ENCODE peak calls at places on chromosome 18, in four cellular contexts. P, T, K and I are unnamed samples. For H3K36me3, the result is how much of the 10 kb centered on the place peaks cover.

GRCh38 chr18:10851824-10852225 is 297.5 kb downstream of the PIEZO2 start:
- DNase-seq in P (no peak), T (no peak), K (no peak), I (no peak)

GRCh38 chr18:36066001-36066400 is 1.4 kb downstream of the RPRD1A start:
- DNase-seq in P (no peak), T (no peak), K (no peak), I (no peak)

GRCh38 chr18:23710068-23710527 is 20.8 kb downstream of the LAMA3 start:
- DNase-seq in P (no peak), T (no peak), K (no peak), I (no peak)

GRCh38 chr18:46471809-46472498 is 185.1 kb downstream of the LOXHD1 start:
- DNase-seq in P (no peak), T (no peak), K (no peak), I (no peak)

GRCh38 chr18:77206676-77207370 is 42.8 kb upstream of the GALR1 start:
- DNase-seq in P (no peak), T (peak), K (no peak), I (peak)

GRCh38 chr18:45998244-45998643 is 31.1 kb upstream of the EPG5 start:
- DNase-seq in P (no peak), T (no peak), K (no peak), I (no peak)

GRCh38 chr18:9081940-9082339 is 20.6 kb upstream of the NDUFV2 start:
- DNase-seq in P (no peak), T (no peak), K (no peak), I (no peak)

GRCh38 chr18:29309352-29309751 is 1132.4 kb upstream of the CDH2 start:
- DNase-seq in P (no peak), T (no peak), K (no peak), I (no peak)

GRCh38 chr18:54444309-54444914 is 86.7 kb downstream of the C18orf54 start:
- DNase-seq in P (no peak), T (peak), K (peak), I (peak)

GRCh38 chr18:10234912-10235439 is 219.5 kb upstream of the APCDD1 start:
- DNase-seq in P (no peak), T (no peak), K (no peak), I (no peak)

GRCh38 chr18:31046916-31047315 is 4.4 kb upstream of the DSC3 start:
- DNase-seq in P (no peak), T (no peak), K (no peak), I (no peak)

GRCh38 chr18:26943906-26944305 is 78.4 kb upstream of the AQP4 start:
- DNase-seq in P (no peak), T (no peak), K (no peak), I (no peak)

GRCh38 chr18:32326450-32327309 is 136.8 kb downstream of the MEP1B start:
- DNase-seq in P (no peak), T (no peak), K (no peak), I (no peak)

GRCh38 chr18:35189510-35189909 is 51.3 kb upstream of the ZNF397 start:
- DNase-seq in P (no peak), T (no peak), K (no peak), I (no peak)

GRCh38 chr18:47893047-47893446 is 37.4 kb downstream of the SMAD2 start:
- DNase-seq in P (no peak), T (no peak), K (no peak), I (no peak)

GRCh38 chr18:58195278-58195721 is 151.3 kb downstream of the NEDD4L start:
- DNase-seq in P (peak), T (no peak), K (peak), I (peak)

GRCh38 chr18:73249030-73249429 is 381.2 kb upstream of the NETO1 start:
- DNase-seq in P (no peak), T (no peak), K (no peak), I (no peak)

GRCh38 chr18:32771169-32771751 is 1.6 kb downstream of the KLHL14 start:
- DNase-seq in P (peak), T (no peak), K (no peak), I (peak)

GRCh38 chr18:13147146-13147545 is 71.4 kb upstream of the LDLRAD4 start:
- DNase-seq in P (no peak), T (no peak), K (no peak), I (no peak)

GRCh38 chr18:50182516-50182915 is 12.4 kb downstream of the MYO5B start:
- DNase-seq in P (no peak), T (no peak), K (no peak), I (no peak)

GRCh38 chr18:37578886-37579513 is 13.4 kb upstream of the CELF4 start:
- DNase-seq in P (no peak), T (no peak), K (peak), I (no peak)

GRCh38 chr18:67305466-67305865 is 211.1 kb downstream of the DSEL start:
- DNase-seq in P (no peak), T (no peak), K (no peak), I (no peak)

GRCh38 chr18:36185157-36185556 is 2.1 kb upstream of the MOCOS start:
- DNase-seq in P (no peak), T (no peak), K (no peak), I (no peak)

GRCh38 chr18:39752351-39752750 is 2186.8 kb upstream of the CELF4 start:
- DNase-seq in P (no peak), T (no peak), K (no peak), I (no peak)

GRCh38 chr18:45850021-45850420 is 24.5 kb downstream of the SIGLEC15 start:
- DNase-seq in P (no peak), T (no peak), K (no peak), I (no peak)

GRCh38 chr18:72878561-72878960 is 10.8 kb upstream of the NETO1 start:
- DNase-seq in P (no peak), T (no peak), K (no peak), I (no peak)

GRCh38 chr18:57447154-57447621 is 12.0 kb downstream of the ONECUT2 start:
- DNase-seq in P (no peak), T (no peak), K (no peak), I (no peak)

GRCh38 chr18:41490861-41491260 is 464.2 kb upstream of the PIK3C3 start:
- DNase-seq in P (no peak), T (no peak), K (no peak), I (no peak)

GRCh38 chr18:24398515-24398914 is 891 bp upstream of the OSBPL1A start:
- DNase-seq in P (no peak), T (no peak), K (no peak), I (peak)

GRCh38 chr18:27120246-27120645 is 64.9 kb downstream of the CHST9 start:
- DNase-seq in P (no peak), T (no peak), K (no peak), I (no peak)

GRCh38 chr18:36411745-36412168 is 114.2 kb downstream of the FHOD3 start:
- DNase-seq in P (no peak), T (no peak), K (no peak), I (peak)

GRCh38 chr18:35983818-35984217 is 11.3 kb downstream of the RMP24 start:
- DNase-seq in P (no peak), T (no peak), K (no peak), I (no peak)

GRCh38 chr18:76404345-76404831 is 90.7 kb downstream of the ZNF516 start:
- DNase-seq in P (no peak), T (no peak), K (no peak), I (no peak)

GRCh38 chr18:36912887-36913286 is 84.0 kb downstream of the KIAA1328 start:
- DNase-seq in P (no peak), T (no peak), K (no peak), I (no peak)

GRCh38 chr18:31489311-31489710 is 8.7 kb upstream of the DSG2 start:
- DNase-seq in P (no peak), T (no peak), K (no peak), I (no peak)

GRCh38 chr18:51666717-51667320 is 469.3 kb upstream of the MEX3C start:
- DNase-seq in P (no peak), T (peak), K (no peak), I (no peak)

GRCh38 chr18:61850756-61851155 is 42.1 kb downstream of the RNF152 start:
- DNase-seq in P (no peak), T (no peak), K (no peak), I (no peak)

GRCh38 chr18:61851279-61851678 is 41.5 kb downstream of the RNF152 start:
- DNase-seq in P (no peak), T (no peak), K (no peak), I (no peak)

GRCh38 chr18:61854578-61854977 is 38.2 kb downstream of the RNF152 start:
- DNase-seq in P (no peak), T (no peak), K (no peak), I (no peak)

GRCh38 chr18:61852496-61852895 is 40.3 kb downstream of the RNF152 start:
- DNase-seq in P (no peak), T (no peak), K (no peak), I (no peak)

DNA sequence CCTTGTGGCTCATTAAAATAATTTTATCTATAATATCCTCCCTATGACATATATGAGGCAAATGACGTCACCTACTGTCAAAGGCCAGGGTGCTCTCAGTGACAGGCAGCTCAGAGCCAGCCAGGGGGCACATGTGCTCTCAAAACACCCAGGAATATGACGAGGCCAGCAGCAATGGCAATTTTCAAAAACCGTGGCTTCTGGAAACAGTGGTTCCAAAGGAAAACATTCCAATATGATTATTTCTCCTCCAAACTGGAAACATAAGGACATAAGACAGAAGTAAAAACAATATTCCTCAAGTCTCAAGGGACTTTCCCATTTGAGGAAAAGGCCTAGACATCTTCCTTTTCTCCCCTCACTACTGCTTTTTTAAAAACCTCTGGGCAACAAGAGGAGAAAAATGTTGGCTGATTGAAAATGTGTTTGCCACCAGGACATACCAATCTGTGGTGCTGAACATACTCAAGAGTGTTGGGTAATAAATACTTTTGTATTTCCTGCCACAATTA is 40.8 kb downstream of the RNF152 start:
- DNase-seq in P (no peak), T (no peak), K (no peak), I (no peak)
- TF ChIP-seq CTCF in P (no peak), T (no peak), K (no peak), I (no peak)

DNA sequence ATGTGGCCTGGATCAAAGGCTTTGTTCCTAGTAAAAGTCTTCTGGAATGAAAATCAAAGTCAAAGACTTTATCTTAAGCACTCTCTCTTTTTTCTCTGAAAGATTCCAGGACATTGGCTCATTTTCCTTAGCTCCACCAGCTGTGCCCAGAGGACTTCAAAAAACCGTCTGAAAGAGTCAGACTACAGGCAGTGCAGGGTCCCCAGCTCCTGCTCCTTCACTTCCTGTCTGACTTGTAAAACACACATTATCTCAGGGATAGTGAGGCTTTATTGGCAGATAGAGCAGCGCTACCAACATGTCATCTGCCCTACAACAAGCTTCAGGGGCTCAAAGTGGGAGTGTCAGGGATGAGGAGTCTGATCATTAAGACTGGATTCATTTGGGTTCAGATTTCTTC is 148.1 kb downstream of the ESCO1 start:
- DNase-seq in P (no peak), T (no peak), K (no peak), I (no peak)
- H3K36me3 ChIP-seq in P (under half), T (under half), K (under half), I (under half)

DNA sequence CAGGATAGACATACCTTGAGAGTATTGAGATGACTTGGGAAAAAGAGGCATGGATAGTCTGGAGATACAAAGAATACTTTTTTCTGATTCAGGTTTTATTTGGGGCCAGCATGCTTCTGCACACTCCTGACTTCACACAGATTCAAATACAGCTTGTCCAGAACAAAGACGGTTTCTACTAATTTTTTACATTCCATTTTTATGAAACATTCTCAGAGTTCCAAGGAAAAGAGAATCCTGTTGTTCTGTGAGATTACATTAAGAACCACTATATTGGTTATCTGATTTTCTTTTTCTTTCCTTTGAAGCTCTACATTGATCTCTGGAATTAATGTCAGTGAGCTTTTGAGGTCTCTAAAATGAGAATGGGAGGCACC is 41.0 kb downstream of the PTPRM start:
- DNase-seq in P (no peak), T (no peak), K (no peak), I (no peak)
- H3K4me3 ChIP-seq in P (no peak), T (peak), K (no peak), I (no peak)

DNA sequence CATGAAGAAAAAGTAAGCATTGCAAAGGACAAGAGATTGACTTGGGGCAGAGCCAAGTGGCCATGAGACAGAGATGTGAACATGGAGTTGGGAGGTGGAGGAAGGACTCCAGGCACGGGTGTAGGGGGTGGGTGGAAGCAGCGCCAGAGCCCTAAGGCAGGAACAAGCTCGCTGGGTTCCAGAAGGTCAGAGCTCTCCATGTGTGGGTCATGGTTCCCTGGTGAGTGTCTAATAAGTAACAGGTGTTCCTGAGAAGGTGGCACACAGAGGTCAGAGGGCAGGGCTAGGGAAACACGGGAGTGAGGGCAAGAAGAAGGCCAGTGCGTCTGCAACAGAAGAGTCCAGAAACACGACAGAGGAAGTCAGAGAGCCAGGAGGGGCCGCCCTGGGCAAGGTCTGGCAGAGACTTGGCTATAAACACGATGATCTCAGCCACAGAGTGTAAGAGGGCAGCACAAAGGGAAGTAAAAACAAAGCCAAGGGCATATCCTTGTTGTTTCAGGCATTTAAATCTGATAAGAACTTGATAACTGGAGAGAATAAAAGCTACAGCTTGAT is 260.8 kb downstream of the TGIF1 start:
- DNase-seq in P (peak), T (peak), K (peak), I (peak)
- TF ChIP-seq CTCF in P (no peak), T (no peak), K (no peak), I (no peak)

GRCh38 chr18:48892146-48892855 is 58.5 kb downstream of the SMAD7 start:
- DNase-seq in P (no peak), T (no peak), K (no peak), I (peak)

GRCh38 chr18:48894799-48895346 is 55.9 kb downstream of the SMAD7 start:
- DNase-seq in P (no peak), T (no peak), K (no peak), I (no peak)

GRCh38 chr18:48893061-48893558 is 57.7 kb downstream of the SMAD7 start:
- DNase-seq in P (no peak), T (no peak), K (no peak), I (no peak)

GRCh38 chr18:48894266-48894600 is 56.5 kb downstream of the SMAD7 start:
- DNase-seq in P (no peak), T (no peak), K (no peak), I (no peak)

GRCh38 chr18:48893559-48894265 is 57.1 kb downstream of the SMAD7 start:
- DNase-seq in P (no peak), T (no peak), K (no peak), I (peak)
- H3K36me3 ChIP-seq in P (under half), T (under half), K (under half), I (under half)